ENCODE peak calls at places on chromosomes 12 and 14, in four cellular contexts. C is fibroblast of lung, N is breast epithelium, L is uterus. Q is an unnamed sample.

GRCh38 chr14:89672636-89673279 is 255.7 kb upstream of the FOXN3 start:
- DNase-seq in C (no peak), L (no peak), N (no peak), Q (no peak)

GRCh38 chr12:92784356-92784755 is 81.6 kb downstream of the PLEKHG7 start:
- DNase-seq in N (no peak), C (peak), L (no peak), Q (no peak)

GRCh38 chr14:35339761-35340406 is 47.7 kb downstream of the PSMA6 start:
- DNase-seq in L (no peak), N (no peak), C (no peak), Q (no peak)

GRCh38 chr14:46580941-46581671 is 70.5 kb downstream of the RPL10L start:
- DNase-seq in N (no peak), L (no peak), C (peak), Q (no peak)

GRCh38 chr14:24438198-24439095 is 4.1 kb downstream of the SDR39U1 start:
- DNase-seq in N (no peak), C (no peak), L (no peak), Q (no peak)

GRCh38 chr14:51086044-51086443 is 8.9 kb downstream of the TRIM9 start:
- DNase-seq in N (no peak), L (no peak), C (no peak), Q (no peak)

GRCh38 chr14:69152181-69152943 is 557 bp downstream of the DCAF5 start:
- DNase-seq in L (peak), C (peak), N (no peak), Q (no peak)

GRCh38 chr14:54893151-54893760 is 9.4 kb downstream of the GCH1 start:
- DNase-seq in N (no peak), L (no peak), C (peak), Q (no peak)

GRCh38 chr12:12983420-12984035 is 16.5 kb downstream of the HEBP1 start:
- DNase-seq in C (peak), L (no peak), N (no peak), Q (no peak)

GRCh38 chr12:45464699-45465098 is 248.8 kb downstream of the ANO6 start:
- DNase-seq in L (no peak), C (no peak), N (no peak), Q (no peak)
- TF ChIP-seq CTCF in L (no peak), C (no peak), N (no peak), Q (no peak)

GRCh38 chr14:85197976-85198375 is 332.0 kb upstream of the FLRT2 start:
- DNase-seq in N (no peak), L (no peak), C (no peak), Q (no peak)

GRCh38 chr14:85191986-85192385 is 338.0 kb upstream of the FLRT2 start:
- DNase-seq in C (no peak), N (no peak), L (no peak), Q (no peak)

GRCh38 chr14:85190251-85190650 is 339.7 kb upstream of the FLRT2 start:
- DNase-seq in L (no peak), C (no peak), N (no peak), Q (no peak)

GRCh38 chr14:85195872-85196477 is 334.0 kb upstream of the FLRT2 start:
- DNase-seq in C (peak), N (no peak), L (no peak), Q (no peak)
- TF ChIP-seq CTCF in C (peak), N (peak), L (peak), Q (no peak)

DNA sequence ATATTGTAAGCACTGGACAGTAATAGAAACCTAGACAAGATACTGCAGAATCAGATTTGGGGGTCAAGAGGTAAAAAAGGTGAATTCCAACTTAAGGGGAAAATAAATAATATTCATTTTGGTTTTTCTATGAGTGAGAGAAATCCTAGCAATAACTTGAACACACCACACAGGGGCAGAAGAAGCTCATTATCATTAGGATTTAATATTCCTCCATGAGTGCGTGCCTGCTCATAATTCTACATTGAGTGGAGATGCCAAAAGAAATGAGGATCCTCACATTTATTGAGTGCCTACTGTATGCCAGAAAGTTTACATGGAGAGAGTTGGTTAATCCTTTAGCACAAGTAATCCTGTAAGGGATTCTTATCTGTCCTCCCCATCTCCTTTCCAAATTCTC is 40.5 kb upstream of the C14orf132 start:
- DNase-seq in N (no peak), L (no peak), C (peak), Q (no peak)
- TF ChIP-seq CTCF in N (peak), L (peak), C (peak), Q (peak)

DNA sequence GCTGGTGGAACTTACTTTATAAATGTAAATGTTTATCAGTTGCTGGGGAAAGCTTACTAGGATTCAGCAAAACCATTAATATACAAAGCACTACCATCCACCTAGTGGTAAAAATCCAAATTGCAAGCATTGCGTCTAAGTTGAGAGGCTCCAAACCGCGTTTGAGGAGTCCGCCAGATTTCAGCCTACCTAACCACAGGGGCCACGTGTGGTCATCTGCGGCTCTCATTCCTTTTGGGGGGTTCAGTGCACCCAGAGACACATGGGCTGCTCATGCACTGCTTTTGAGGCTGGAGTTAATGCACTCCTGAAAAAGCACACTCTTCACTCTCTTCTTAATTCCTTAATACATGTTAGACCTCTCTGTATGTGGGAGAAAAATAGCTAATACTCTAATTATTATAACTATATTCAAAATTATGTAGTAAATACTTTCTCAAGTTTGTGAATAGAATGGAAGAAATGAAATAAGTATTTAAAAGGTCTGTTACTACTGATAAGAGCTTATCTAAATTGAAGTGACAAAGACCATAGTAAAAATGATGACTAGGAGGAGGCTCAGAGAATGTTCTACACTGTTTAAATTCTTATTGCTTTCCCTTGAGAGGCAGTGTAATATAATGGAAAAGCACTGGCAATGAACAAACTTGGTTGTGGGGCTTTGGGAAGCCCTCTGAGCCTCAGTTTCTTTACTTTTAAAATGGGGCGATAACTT is 41.4 kb upstream of the MANSC4 start:
- DNase-seq in L (peak), C (peak), N (no peak), Q (no peak)
- TF ChIP-seq CTCF in L (peak), C (peak), N (peak), Q (no peak)

DNA sequence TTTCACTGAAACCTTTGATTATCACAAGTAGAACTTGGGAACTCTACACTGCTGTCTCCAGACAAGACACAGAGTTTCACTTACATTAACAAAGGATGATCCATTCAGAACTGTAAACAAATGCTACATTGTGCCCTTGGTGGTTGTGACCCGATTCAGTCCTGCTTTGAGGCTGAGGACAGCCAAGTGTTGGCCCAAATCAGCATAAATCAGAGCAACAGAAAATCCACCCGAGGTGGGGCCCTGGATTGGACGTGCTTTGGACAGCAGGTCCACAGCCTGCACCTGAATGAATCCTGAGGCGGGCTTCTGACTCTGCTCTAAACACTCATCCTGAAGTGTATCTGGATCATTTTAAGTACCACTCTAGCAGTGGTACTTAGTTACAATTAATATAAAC is 68.8 kb downstream of the PPP2R5C start:
- DNase-seq in L (no peak), N (no peak), C (no peak), Q (no peak)
- TF ChIP-seq CTCF in L (no peak), N (no peak), C (no peak), Q (no peak)

GRCh38 chr12:9351136-9351535 is 142.9 kb upstream of the PZP start:
- DNase-seq in L (no peak), N (no peak), C (no peak), Q (no peak)

GRCh38 chr12:9346866-9347327 is 138.7 kb upstream of the PZP start:
- DNase-seq in C (no peak), N (no peak), L (no peak), Q (no peak)

GRCh38 chr12:9347328-9348127 is 139.3 kb upstream of the PZP start:
- DNase-seq in N (no peak), C (peak), L (no peak), Q (no peak)

GRCh38 chr12:9349888-9350885 is 142.0 kb upstream of the PZP start:
- DNase-seq in C (no peak), N (no peak), L (no peak), Q (no peak)

GRCh38 chr12:9348906-9349518 is 140.8 kb upstream of the PZP start:
- DNase-seq in N (no peak), C (no peak), L (no peak), Q (no peak)
- TF ChIP-seq CTCF in N (no peak), C (no peak), L (no peak), Q (no peak)

GRCh38 chr12:122813310-122813713 is 21.9 kb upstream of the HIP1R start:
- DNase-seq in C (no peak), N (no peak), L (no peak), Q (no peak)
- TF ChIP-seq CTCF in C (no peak), N (no peak), L (no peak), Q (no peak)